ENCODE peak calls at places on chromosomes 6 and 20, in ten cellular contexts. One of them, this sample, is unnamed.

GRCh38 chr6:62371395-62371794 is 85.4 kb upstream of the KHDRBS2 start:
- DNase-seq in activated naive CD4-positive, alpha-beta T cell treated with anti-CD3 and anti-CD28 coated beads, Interleukin-2, amount 50 U/mL, for 16 hours: no peak
- DNase-seq in NAMALWA: no peak
- DNase-seq in activated T-cell treated with anti-CD3 and anti-CD28 coated beads, Interleukin-2, amount 50 U/mL, for 72 hours: no peak
- DNase-seq in GM10248: no peak
- DNase-seq in NB4: no peak
- DNase-seq in GM20000: no peak
- DNase-seq in T-cell: no peak
- DNase-seq in HEK293T: no peak
- DNase-seq in foreskin fibroblast: no peak
- DNase-seq in this sample: no peak

GRCh38 chr6:108598316-108598863 is 37.7 kb downstream of the FOXO3 start:
- DNase-seq in foreskin fibroblast: peak; percentile 80
- DNase-seq in NB4: peak; percentile 89
- DNase-seq in activated naive CD4-positive, alpha-beta T cell treated with anti-CD3 and anti-CD28 coated beads, Interleukin-2, amount 50 U/mL, for 16 hours: no peak
- DNase-seq in GM20000: peak; percentile 41
- DNase-seq in HEK293T: no peak
- DNase-seq in NAMALWA: no peak
- DNase-seq in activated T-cell treated with anti-CD3 and anti-CD28 coated beads, Interleukin-2, amount 50 U/mL, for 72 hours: peak; percentile 55
- DNase-seq in T-cell: no peak
- DNase-seq in GM10248: peak; percentile 14
- DNase-seq in this sample: no peak

GRCh38 chr20:57612436-57612835 is 7.8 kb downstream of the ZBP1 start:
- DNase-seq in NB4: no peak
- DNase-seq in GM10248: peak; percentile 5
- DNase-seq in activated T-cell treated with anti-CD3 and anti-CD28 coated beads, Interleukin-2, amount 50 U/mL, for 72 hours: no peak
- DNase-seq in T-cell: no peak
- DNase-seq in HEK293T: no peak
- DNase-seq in foreskin fibroblast: no peak
- DNase-seq in activated naive CD4-positive, alpha-beta T cell treated with anti-CD3 and anti-CD28 coated beads, Interleukin-2, amount 50 U/mL, for 16 hours: no peak
- DNase-seq in GM20000: no peak
- DNase-seq in NAMALWA: no peak
- DNase-seq in this sample: no peak

GRCh38 chr6:53300656-53301551 is 47.8 kb downstream of the ELOVL5 start:
- DNase-seq in activated T-cell treated with anti-CD3 and anti-CD28 coated beads, Interleukin-2, amount 50 U/mL, for 72 hours: peak; percentile 19
- DNase-seq in GM20000: no peak
- DNase-seq in foreskin fibroblast: no peak
- DNase-seq in NB4: no peak
- DNase-seq in activated naive CD4-positive, alpha-beta T cell treated with anti-CD3 and anti-CD28 coated beads, Interleukin-2, amount 50 U/mL, for 16 hours: no peak
- DNase-seq in NAMALWA: no peak
- DNase-seq in HEK293T: no peak
- DNase-seq in GM10248: no peak
- DNase-seq in T-cell: peak; percentile 27
- DNase-seq in this sample: no peak

GRCh38 chr6:107221519-107221918 is 106.2 kb upstream of the BEND3 start:
- DNase-seq in NAMALWA: no peak
- DNase-seq in activated T-cell treated with anti-CD3 and anti-CD28 coated beads, Interleukin-2, amount 50 U/mL, for 72 hours: no peak
- DNase-seq in foreskin fibroblast: no peak
- DNase-seq in NB4: no peak
- DNase-seq in GM20000: no peak
- DNase-seq in HEK293T: no peak
- DNase-seq in activated naive CD4-positive, alpha-beta T cell treated with anti-CD3 and anti-CD28 coated beads, Interleukin-2, amount 50 U/mL, for 16 hours: no peak
- DNase-seq in T-cell: no peak
- DNase-seq in GM10248: no peak
- DNase-seq in this sample: no peak

GRCh38 chr20:25273541-25274358 is 25.9 kb downstream of the PYGB start:
- DNase-seq in activated naive CD4-positive, alpha-beta T cell treated with anti-CD3 and anti-CD28 coated beads, Interleukin-2, amount 50 U/mL, for 16 hours: peak; percentile 1
- DNase-seq in NAMALWA: no peak
- DNase-seq in T-cell: no peak
- DNase-seq in foreskin fibroblast: no peak
- DNase-seq in NB4: no peak
- DNase-seq in GM20000: no peak
- DNase-seq in GM10248: no peak
- DNase-seq in activated T-cell treated with anti-CD3 and anti-CD28 coated beads, Interleukin-2, amount 50 U/mL, for 72 hours: no peak
- DNase-seq in HEK293T: no peak
- DNase-seq in this sample: peak; percentile 64

GRCh38 chr20:63973636-63974401 is 4.1 kb upstream of the ZNF512B start:
- DNase-seq in HEK293T: peak; percentile 88
- DNase-seq in T-cell: peak; percentile 85
- DNase-seq in GM10248: peak; percentile 86
- DNase-seq in NB4: peak; percentile 87
- DNase-seq in foreskin fibroblast: peak; percentile 96
- DNase-seq in activated naive CD4-positive, alpha-beta T cell treated with anti-CD3 and anti-CD28 coated beads, Interleukin-2, amount 50 U/mL, for 16 hours: peak; percentile 81
- DNase-seq in GM20000: peak; percentile 90
- DNase-seq in NAMALWA: peak; percentile 79
- DNase-seq in activated T-cell treated with anti-CD3 and anti-CD28 coated beads, Interleukin-2, amount 50 U/mL, for 72 hours: peak; percentile 87
- DNase-seq in this sample: no peak

GRCh38 chr6:44247338-44248302 is 719 bp downstream of the HSP90AB1 start:
- DNase-seq in NAMALWA: peak; percentile 64
- DNase-seq in GM20000: peak; percentile 73
- DNase-seq in foreskin fibroblast: peak; percentile 80
- DNase-seq in T-cell: peak; percentile 79
- DNase-seq in GM10248: no peak
- DNase-seq in HEK293T: peak; percentile 35
- DNase-seq in activated naive CD4-positive, alpha-beta T cell treated with anti-CD3 and anti-CD28 coated beads, Interleukin-2, amount 50 U/mL, for 16 hours: peak; percentile 89
- DNase-seq in NB4: peak; percentile 86
- DNase-seq in activated T-cell treated with anti-CD3 and anti-CD28 coated beads, Interleukin-2, amount 50 U/mL, for 72 hours: peak; percentile 94
- DNase-seq in this sample: peak; percentile 80

GRCh38 chr20:15930324-15931305 is 642.6 kb downstream of the KIF16B start:
- DNase-seq in GM10248: no peak
- DNase-seq in GM20000: no peak
- DNase-seq in NB4: peak; percentile 19
- DNase-seq in activated T-cell treated with anti-CD3 and anti-CD28 coated beads, Interleukin-2, amount 50 U/mL, for 72 hours: no peak
- DNase-seq in HEK293T: peak; percentile 18
- DNase-seq in activated naive CD4-positive, alpha-beta T cell treated with anti-CD3 and anti-CD28 coated beads, Interleukin-2, amount 50 U/mL, for 16 hours: no peak
- DNase-seq in T-cell: no peak
- DNase-seq in foreskin fibroblast: peak; percentile 81
- DNase-seq in NAMALWA: peak; percentile 2
- DNase-seq in this sample: no peak

This sample was measured in C1 segment of cervical spinal cord.